ENCODE peak calls at places on chromosomes 16 and 17, in nine cellular contexts. L is M059J; P is non-pigmented ciliary epithelial cell; R is cardiac muscle cell; J is hippocampal formation; F is PC-3; Y is foreskin fibroblast; O is stimulated activated CD4-positive, alpha-beta T cell treated with anti-CD3 and anti-CD28 coated beads, Interleukin-1b, Interleukin-23, amount 100 ng/mL, for 1 hour; G is dermis blood vessel endothelial cell. C is an unnamed sample.

GRCh38 chr16:89445166-89445565 is 45.2 kb downstream of the ANKRD11 start:
- DNase-seq in L (no peak), P (no peak), R (no peak), J (no peak), F (no peak), Y (no peak), O (no peak), G (no peak), C (no peak)

GRCh38 chr17:8720596-8720995 is 24.0 kb downstream of the CCDC42 start:
- DNase-seq in L (no peak), P (no peak), R (no peak), J (no peak), F (no peak), Y (no peak), O (no peak), G (no peak), C (no peak)

GRCh38 chr16:60120586-60120985 is 1386.5 kb upstream of the GOT2 start:
- DNase-seq in L (no peak), P (no peak), R (no peak), J (no peak), F (no peak), Y (no peak), O (no peak), G (no peak), C (no peak)

GRCh38 chr16:71441348-71441781 is 489 bp downstream of the TLE7 start:
- DNase-seq in L (no peak), P (no peak), R (peak; percentile 30), J (no peak), F (no peak), Y (peak; percentile 17), O (no peak), G (peak; percentile 26), C (no peak)

GRCh38 chr16:88977028-88977844 is at the start of gene CBFA2T3:
- DNase-seq in L (peak; percentile 37), P (no peak), R (peak; percentile 40), J (peak; percentile 44), F (no peak), Y (peak; percentile 47), O (no peak), G (peak; percentile 91), C (no peak)

GRCh38 chr17:17146791-17147406 is 59.2 kb downstream of the PLD6 start:
- DNase-seq in L (peak; percentile 15), P (no peak), R (no peak), J (no peak), F (peak; percentile 54), Y (no peak), O (no peak), G (no peak), C (no peak)

GRCh38 chr17:63714550-63715277 is 14.8 kb upstream of the LIMD2 start:
- DNase-seq in L (peak; percentile 37), P (no peak), R (peak; percentile 29), J (no peak), F (no peak), Y (peak; percentile 69), O (no peak), G (peak; percentile 28), C (no peak)

GRCh38 chr16:56245197-56245596 is 53.9 kb downstream of the GNAO1 start:
- DNase-seq in L (peak; percentile 98), P (no peak), R (no peak), J (no peak), F (peak; percentile 55), Y (peak; percentile 60), O (no peak), G (no peak), C (peak; percentile 65)

GRCh38 chr16:87129771-87130170 is 187.4 kb downstream of the C16orf95 start:
- DNase-seq in L (peak; percentile 96), P (no peak), R (peak; percentile 60), J (no peak), F (peak; percentile 63), Y (peak; percentile 67), O (no peak), G (peak; percentile 35), C (peak; percentile 10)

GRCh38 chr16:1076801-1077576 is 4.4 kb downstream of the SSTR5 start:
- DNase-seq in L (no peak), P (no peak), R (no peak), J (no peak), F (no peak), Y (no peak), O (no peak), G (no peak), C (no peak)

GRCh38 chr16:51150159-51150893 is 744 bp downstream of the SALL1 start:
- DNase-seq in L (peak; percentile 31), P (no peak), R (peak; percentile 21), J (peak; percentile 57), F (no peak), Y (peak; percentile 56), O (no peak), G (no peak), C (no peak)

GRCh38 chr16:57186630-57187507 is 740 bp downstream of the RSPRY1 start:
- DNase-seq in L (peak; percentile 54), P (no peak), R (peak; percentile 27), J (no peak), F (peak; percentile 16), Y (peak; percentile 70), O (no peak), G (peak; percentile 55), C (peak; percentile 38)

GRCh38 chr17:76585649-76586593 is at the start of gene ST6GALNAC2:
- DNase-seq in L (peak; percentile 75), P (no peak), R (no peak), J (peak; percentile 13), F (peak; percentile 84), Y (peak; percentile 71), O (no peak), G (peak; percentile 70), C (peak; percentile 60)

GRCh38 chr16:8407351-8407750 is 183.0 kb downstream of the TMEM114 start:
- DNase-seq in L (no peak), P (no peak), R (no peak), J (no peak), F (no peak), Y (no peak), O (no peak), G (no peak), C (no peak)

GRCh38 chr17:2179615-2180295 is 123.8 kb downstream of the SMG6 start:
- DNase-seq in L (peak; percentile 87), P (no peak), R (peak; percentile 98), J (peak; percentile 52), F (no peak), Y (peak; percentile 98), O (no peak), G (peak; percentile 96), C (no peak)

GRCh38 chr16:55471448-55472097 is 7.4 kb upstream of the MMP2 start:
- DNase-seq in L (peak; percentile 95), P (peak; percentile 73), R (peak; percentile 81), J (no peak), F (peak; percentile 73), Y (peak; percentile 88), O (no peak), G (peak; percentile 52), C (peak; percentile 85)

GRCh38 chr16:58413359-58413758 is 21.1 kb downstream of the GINS3 start:
- DNase-seq in L (no peak), P (no peak), R (no peak), J (no peak), F (no peak), Y (no peak), O (no peak), G (no peak), C (no peak)

GRCh38 chr16:62738631-62739030 is 702.4 kb upstream of the CDH8 start:
- DNase-seq in L (no peak), P (no peak), R (no peak), J (peak; percentile 44), F (no peak), Y (no peak), O (no peak), G (no peak), C (no peak)

GRCh38 chr17:66952031-66952524 is 12.4 kb upstream of the CACNG4 start:
- DNase-seq in L (peak; percentile 98), P (peak; percentile 70), R (peak; percentile 63), J (no peak), F (peak; percentile 100), Y (peak; percentile 71), O (no peak), G (peak; percentile 65), C (peak; percentile 98)

GRCh38 chr16:70660672-70661350 is 14.5 kb downstream of the IL34 start:
- DNase-seq in L (peak; percentile 58), P (no peak), R (no peak), J (no peak), F (no peak), Y (peak; percentile 34), O (no peak), G (no peak), C (no peak)

GRCh38 chr16:59252317-59252716 is 518.2 kb upstream of the GOT2 start:
- DNase-seq in L (no peak), P (no peak), R (no peak), J (no peak), F (no peak), Y (no peak), O (no peak), G (no peak), C (no peak)

GRCh38 chr16:20898938-20899502 is 1.1 kb downstream of the DCUN1D3 start:
- DNase-seq in L (peak; percentile 62), P (no peak), R (peak; percentile 78), J (no peak), F (no peak), Y (peak; percentile 78), O (no peak), G (peak; percentile 44), C (peak; percentile 44)

GRCh38 chr17:18026408-18026776 is 12.6 kb downstream of the ATPAF2 start:
- DNase-seq in L (peak; percentile 97), P (peak; percentile 61), R (peak; percentile 88), J (no peak), F (peak; percentile 14), Y (peak; percentile 90), O (no peak), G (peak; percentile 77), C (peak; percentile 30)

GRCh38 chr17:3447625-3448024 is 14.0 kb upstream of the OR1E2 start:
- DNase-seq in L (no peak), P (no peak), R (peak; percentile 2), J (no peak), F (peak; percentile 17), Y (no peak), O (no peak), G (no peak), C (peak; percentile 54)

GRCh38 chr16:30941600-30942420 is 7.1 kb upstream of the ORAI3 start:
- DNase-seq in L (peak; percentile 67), P (no peak), R (peak; percentile 71), J (peak; percentile 25), F (peak; percentile 65), Y (peak; percentile 85), O (no peak), G (peak; percentile 84), C (peak; percentile 72)

GRCh38 chr17:15444805-15445204 is 22.6 kb downstream of the CDRT4 start:
- DNase-seq in L (peak; percentile 89), P (no peak), R (no peak), J (no peak), F (peak; percentile 40), Y (no peak), O (no peak), G (peak; percentile 97), C (no peak)

GRCh38 chr17:40561871-40562611 is 3.2 kb downstream of the CCR7 start:
- DNase-seq in L (no peak), P (no peak), R (no peak), J (no peak), F (no peak), Y (no peak), O (no peak), G (peak; percentile 29), C (no peak)

GRCh38 chr17:76371656-76372628 is 12.5 kb upstream of the SPHK1 start:
- DNase-seq in L (peak; percentile 94), P (peak; percentile 96), R (peak; percentile 89), J (no peak), F (peak; percentile 77), Y (peak; percentile 90), O (no peak), G (peak; percentile 93), C (peak; percentile 99)

GRCh38 chr16:17206712-17207111 is 264.0 kb downstream of the XYLT1 start:
- DNase-seq in L (no peak), P (no peak), R (no peak), J (no peak), F (no peak), Y (peak; percentile 8), O (no peak), G (no peak), C (no peak)

GRCh38 chr17:39969375-39969774 is 6.6 kb downstream of the GSDMA start:
- DNase-seq in L (no peak), P (no peak), R (no peak), J (no peak), F (no peak), Y (no peak), O (no peak), G (no peak), C (no peak)

GRCh38 chr16:4105848-4106247 is 10.4 kb downstream of the ADCY9 start:
- DNase-seq in L (no peak), P (no peak), R (no peak), J (no peak), F (no peak), Y (no peak), O (no peak), G (no peak), C (no peak)